ENCODE peak calls at places on chromosomes 6 and 20, in four cellular contexts. O is HepG2, H is A549, D is K562. B is an unnamed sample.

GRCh38 chr6:41167173-41167963 is 4.5 kb upstream of the TREM2 start:
- DNase-seq in O (no peak), H (no peak), D (no peak), B (peak; percentile 21)

GRCh38 chr20:53875452-53875851 is 194.9 kb downstream of the BCAS1 start:
- DNase-seq in O (no peak), H (no peak), D (no peak), B (no peak)

GRCh38 chr6:103734016-103734415 is 1125.7 kb downstream of the HACE1 start:
- DNase-seq in O (no peak), H (no peak), D (no peak), B (no peak)

GRCh38 chr6:90656325-90656724 is 69.5 kb upstream of the MAP3K7 start:
- DNase-seq in O (no peak), H (no peak), D (no peak), B (no peak)

GRCh38 chr6:100283288-100283687 is 181.4 kb downstream of the SIM1 start:
- DNase-seq in O (no peak), H (peak; percentile 12), D (peak; percentile 19), B (no peak)

GRCh38 chr20:19992996-19993908 is 23.9 kb upstream of the NAA20 start:
- DNase-seq in O (peak; percentile 43), H (peak; percentile 76), D (peak; percentile 14), B (peak; percentile 86)

GRCh38 chr6:142302427-142303190 is 802 bp downstream of the ADGRG6 start:
- DNase-seq in O (peak; percentile 55), H (no peak), D (no peak), B (peak; percentile 73)

GRCh38 chr6:118485601-118486550 is 62.2 kb upstream of the PLN start:
- DNase-seq in O (no peak), H (no peak), D (no peak), B (no peak)

GRCh38 chr6:105596284-105596755 is 193.4 kb upstream of the PREP start:
- DNase-seq in O (no peak), H (peak; percentile 50), D (no peak), B (no peak)

GRCh38 chr6:46032112-46032998 is 16.7 kb upstream of the CLIC5 start:
- DNase-seq in O (no peak), H (no peak), D (no peak), B (no peak)

GRCh38 chr6:105608711-105609374 is 206.0 kb upstream of the PREP start:
- DNase-seq in O (peak; percentile 5), H (peak; percentile 80), D (no peak), B (no peak)

GRCh38 chr6:152571089-152571488 is 66.1 kb downstream of the SYNE1 start:
- DNase-seq in O (no peak), H (no peak), D (no peak), B (peak; percentile 52)

GRCh38 chr6:143253630-143254029 is 192.9 kb downstream of the AIG1 start:
- DNase-seq in O (no peak), H (no peak), D (no peak), B (no peak)

GRCh38 chr6:159234102-159234553 is 64.9 kb downstream of the FNDC1 start:
- DNase-seq in O (no peak), H (no peak), D (no peak), B (no peak)

GRCh38 chr6:159232751-159233150 is 63.6 kb downstream of the FNDC1 start:
- DNase-seq in O (no peak), H (no peak), D (no peak), B (no peak)

GRCh38 chr6:159233365-159234101 is 64.3 kb downstream of the FNDC1 start:
- DNase-seq in O (no peak), H (no peak), D (no peak), B (no peak)

GRCh38 chr6:159232106-159232645 is 63.0 kb downstream of the FNDC1 start:
- DNase-seq in O (no peak), H (no peak), D (no peak), B (no peak)

GRCh38 chr6:159229526-159229925 is 60.3 kb downstream of the FNDC1 start:
- DNase-seq in O (no peak), H (no peak), D (no peak), B (no peak)
- TF ChIP-seq MYC in O (no peak), H (no peak), D (no peak), B (no peak)

GRCh38 chr6:32643904-32644303 is 6.7 kb downstream of the HLA-DQA1 start:
- DNase-seq in O (no peak), H (no peak), D (no peak), B (no peak)
- TF ChIP-seq JUN in O (no peak), H (no peak), D (no peak), B (no peak)

GRCh38 chr20:34549291-34549928 is 9.1 kb upstream of the MAP1LC3A start:
- DNase-seq in O (peak; percentile 60), H (no peak), D (peak; percentile 60), B (no peak)

GRCh38 chr20:34557936-34558319 is 590 bp upstream of the MAP1LC3A start:
- DNase-seq in O (no peak), H (no peak), D (no peak), B (no peak)

GRCh38 chr20:34549929-34550305 is 8.6 kb upstream of the MAP1LC3A start:
- DNase-seq in O (no peak), H (no peak), D (no peak), B (no peak)

GRCh38 chr20:34552569-34552968 is 5.9 kb upstream of the MAP1LC3A start:
- DNase-seq in O (no peak), H (no peak), D (no peak), B (no peak)

DNA sequence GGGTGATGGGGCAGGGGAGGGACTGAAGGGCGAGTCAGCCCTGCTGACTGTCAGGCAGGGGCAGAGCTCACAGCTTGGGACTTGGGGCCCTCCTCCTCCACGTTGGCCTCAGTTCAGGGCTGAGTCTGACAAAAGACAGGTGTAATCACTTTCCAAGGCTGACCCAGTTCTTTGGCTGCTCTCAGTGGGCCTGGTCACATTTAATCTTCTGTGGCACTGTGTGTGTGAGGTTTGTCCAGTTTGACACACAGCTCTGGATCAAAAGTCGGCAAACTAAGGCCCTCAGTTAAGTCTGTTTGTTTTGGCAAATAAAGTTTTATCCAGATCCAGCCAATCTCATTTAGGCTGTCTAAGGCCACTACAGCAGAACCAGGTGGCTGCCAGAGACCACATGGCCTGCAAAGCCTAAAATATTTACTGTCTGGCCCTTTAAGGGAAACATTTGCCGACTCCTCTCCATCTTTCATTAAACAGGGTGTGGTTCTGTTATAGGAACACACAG is 5.1 kb upstream of the MAP1LC3A start:
- DNase-seq in O (no peak), H (no peak), D (no peak), B (no peak)
- TF ChIP-seq MYC in O (no peak), H (no peak), D (no peak), B (no peak)

DNA sequence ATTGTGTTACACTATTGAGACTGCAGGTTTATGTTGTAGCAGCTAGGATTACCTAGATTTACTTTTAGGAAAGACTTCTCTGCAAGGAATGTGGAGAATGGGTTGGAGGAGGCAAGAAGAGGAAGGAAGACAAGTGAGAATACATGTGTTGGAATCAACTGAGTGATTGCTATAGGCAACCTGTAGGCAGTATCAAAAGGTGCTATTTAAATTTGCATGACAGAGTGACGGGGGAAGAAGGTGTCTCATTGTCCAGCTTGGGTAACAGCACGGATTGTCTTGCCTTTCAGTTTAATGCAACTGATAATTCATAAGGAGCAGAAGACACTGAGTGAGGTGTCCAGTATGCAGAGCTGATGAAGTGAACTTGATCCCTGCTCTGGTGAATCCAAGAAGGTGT is 19.4 kb downstream of the SERPINB9 start:
- DNase-seq in O (no peak), H (no peak), D (no peak), B (no peak)
- TF ChIP-seq JUN in O (no peak), H (no peak), D (no peak), B (no peak)

DNA sequence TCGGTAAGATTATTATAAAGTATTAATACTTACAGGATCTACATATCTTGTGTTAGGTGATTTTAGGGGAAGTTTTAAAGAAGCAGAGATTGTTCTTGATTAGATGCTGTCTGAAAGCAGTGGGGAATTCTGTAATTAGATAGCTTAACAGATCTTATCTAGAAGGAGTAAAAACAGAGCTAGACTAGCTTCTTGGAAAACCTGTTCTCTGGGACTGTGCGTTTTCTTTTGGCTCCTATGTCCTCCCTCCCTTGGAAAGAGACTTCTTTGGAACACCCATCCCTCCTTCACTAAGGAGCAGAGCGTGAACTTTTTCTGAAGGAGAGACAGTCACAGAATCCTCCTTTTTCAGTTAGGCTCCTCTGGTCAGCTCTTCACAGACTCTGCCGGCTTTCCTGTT is 83.5 kb upstream of the ZNF184 start:
- DNase-seq in O (no peak), H (no peak), D (no peak), B (no peak)
- TF ChIP-seq MYC in O (no peak), H (no peak), D (no peak), B (no peak)

GRCh38 chr6:135423649-135424128 is 73.9 kb downstream of the AHI1 start:
- DNase-seq in O (peak; percentile 52), H (peak; percentile 8), D (peak; percentile 56), B (peak; percentile 62)

GRCh38 chr6:135424385-135424784 is 73.2 kb downstream of the AHI1 start:
- DNase-seq in O (no peak), H (no peak), D (no peak), B (no peak)

GRCh38 chr6:135418040-135418439 is 79.5 kb downstream of the AHI1 start:
- DNase-seq in O (no peak), H (no peak), D (no peak), B (no peak)

DNA sequence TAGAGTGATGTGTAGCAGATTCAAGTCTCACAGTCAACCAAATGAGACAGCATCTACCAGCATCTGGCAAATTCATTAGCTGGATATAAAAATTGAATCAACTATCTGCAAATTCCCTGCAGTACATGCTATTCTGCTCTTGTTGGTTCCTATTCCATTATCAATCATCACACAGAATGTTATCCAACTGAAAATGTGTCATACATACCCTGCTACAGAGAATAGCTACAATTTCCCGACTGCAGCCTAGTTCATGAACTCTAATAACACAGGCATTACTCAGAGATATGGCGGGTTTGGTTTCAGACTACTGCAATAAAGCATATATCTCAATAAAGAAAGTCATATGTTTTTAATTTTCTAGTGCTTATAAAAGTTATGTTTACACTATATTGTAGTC is 78.4 kb downstream of the AHI1 start:
- DNase-seq in O (no peak), H (no peak), D (peak; percentile 29), B (peak; percentile 72)
- TF ChIP-seq JUN in O (no peak), H (no peak), D (no peak), B (peak; percentile 14)

DNA sequence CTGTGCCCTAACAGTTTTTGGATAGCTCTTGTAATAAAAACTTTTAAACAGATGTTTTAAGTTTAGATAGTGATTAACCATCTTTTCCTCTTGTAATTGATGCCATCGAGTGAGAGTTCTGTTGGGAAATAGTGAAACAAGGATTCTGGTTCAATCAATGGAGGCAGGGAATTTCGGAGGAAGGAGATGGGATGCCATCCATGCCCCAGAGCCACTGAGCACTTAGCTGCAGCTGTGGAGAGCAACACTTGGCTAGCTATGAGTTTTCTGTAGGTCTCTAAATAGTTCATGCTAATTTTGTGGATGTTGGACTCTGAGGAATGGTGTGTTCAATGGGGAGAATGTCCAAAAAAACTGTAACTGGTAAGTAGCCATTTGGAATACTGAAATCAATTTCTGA is 16.7 kb downstream of the CBFA2T2 start:
- DNase-seq in O (no peak), H (no peak), D (no peak), B (no peak)
- TF ChIP-seq MYC in O (no peak), H (no peak), D (no peak), B (no peak)

GRCh38 chr6:108074057-108074358 is 533 bp downstream of the OSTM1 start:
- DNase-seq in O (peak; percentile 3), H (no peak), D (no peak), B (no peak)
- TF ChIP-seq JUN in O (no peak), H (no peak), D (no peak), B (no peak)

DNA sequence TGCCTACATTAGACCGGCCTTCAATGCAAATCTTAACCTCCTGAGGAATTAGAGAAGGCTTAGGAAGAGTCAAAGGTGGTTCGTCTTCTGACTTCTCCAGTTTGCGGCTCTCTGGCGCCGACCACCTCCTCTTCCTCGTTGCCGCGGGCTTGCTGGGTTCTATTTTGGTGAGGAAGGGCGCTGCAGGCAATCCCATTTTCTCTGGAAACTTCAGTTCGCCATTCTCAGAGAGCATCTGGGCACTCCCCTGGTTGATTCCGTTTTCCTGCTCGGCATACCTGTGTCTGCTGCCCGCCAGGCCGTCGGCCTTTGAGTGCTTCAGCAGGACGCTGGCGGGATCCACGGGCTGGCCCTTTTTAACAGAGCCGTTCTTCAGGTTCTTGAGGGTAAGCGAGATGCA is 67.9 kb downstream of the GMPR start:
- DNase-seq in O (no peak), H (no peak), D (no peak), B (no peak)
- TF ChIP-seq MYC in O (no peak), H (no peak), D (no peak), B (no peak)

B was measured in endothelial cell of umbilical vein.